ENCODE peak calls at places on chromosome 5, in nine cellular contexts. Z is OCI-LY7, E is SK-N-SH, S is PC-3, T is HCT116, M is neural progenitor cell, P is GM23338, R is MM.1S, F is hepatocyte. G is an unnamed sample.
A peak's percentile ranks its signal among the peaks of the same experiment; 100 is the strongest.

GRCh38 chr5:109962882-109963603 is 273.3 kb downstream of the MAN2A1 start:
- DNase-seq in P (no peak), M (no peak), S (no peak), Z (no peak), F (no peak), E (no peak), T (no peak), R (peak; percentile 45), G (no peak)

GRCh38 chr5:36904677-36905076 is 28.1 kb downstream of the NIPBL start:
- DNase-seq in M (no peak), S (no peak), P (no peak), R (no peak), Z (no peak), E (no peak), T (no peak), F (no peak), G (no peak)

GRCh38 chr5:139108056-139108811 is 89.9 kb downstream of the SIL1 start:
- DNase-seq in P (no peak), S (no peak), T (no peak), M (peak; percentile 29), R (no peak), E (no peak), Z (no peak), F (no peak), G (peak; percentile 34)

GRCh38 chr5:124343451-124343867 is 403.0 kb downstream of the ZNF608 start:
- DNase-seq in R (no peak), Z (no peak), F (peak; percentile 12), E (no peak), T (no peak), M (no peak), P (no peak), S (peak; percentile 32), G (peak; percentile 69)

GRCh38 chr5:100643473-100643872 is 108.3 kb downstream of the FAM174A start:
- DNase-seq in S (peak; percentile 36), F (no peak), P (no peak), E (no peak), M (peak; percentile 60), R (no peak), Z (no peak), T (no peak), G (peak; percentile 20)

GRCh38 chr5:147509710-147510651 is at the start of gene DPYSL3:
- DNase-seq in Z (no peak), F (peak; percentile 87), T (peak; percentile 15), E (peak; percentile 84), M (peak; percentile 93), P (peak; percentile 90), S (peak; percentile 61), R (no peak), G (peak; percentile 91)

GRCh38 chr5:158812381-158812780 is 287.3 kb downstream of the EBF1 start:
- DNase-seq in P (peak; percentile 44), M (no peak), E (no peak), Z (peak; percentile 99), S (no peak), T (no peak), F (no peak), R (no peak), G (no peak)

GRCh38 chr5:128208436-128208835 is 124.9 kb downstream of the SLC12A2 start:
- DNase-seq in Z (no peak), P (no peak), R (no peak), E (no peak), F (no peak), M (no peak), T (no peak), S (no peak), G (no peak)

GRCh38 chr5:98349251-98349989 is 424.0 kb upstream of the RGMB start:
- DNase-seq in F (no peak), R (peak; percentile 20), S (peak; percentile 94), Z (peak; percentile 1), T (peak; percentile 8), M (peak; percentile 22), E (no peak), P (peak; percentile 74), G (peak; percentile 90)

GRCh38 chr5:15510816-15511215 is 10.8 kb downstream of the FBXL7 start:
- DNase-seq in F (no peak), P (no peak), Z (no peak), S (peak; percentile 12), M (no peak), E (no peak), T (no peak), R (no peak), G (peak; percentile 54)

GRCh38 chr5:158770506-158770905 is 329.2 kb downstream of the EBF1 start:
- DNase-seq in S (peak; percentile 23), T (peak; percentile 6), P (peak; percentile 78), E (no peak), F (peak; percentile 22), M (peak; percentile 51), R (no peak), Z (peak; percentile 65), G (peak; percentile 62)

GRCh38 chr5:146461319-146461718 is 14.2 kb downstream of the TCERG1 start:
- DNase-seq in P (no peak), T (no peak), M (no peak), Z (no peak), E (no peak), R (no peak), S (peak; percentile 49), F (no peak), G (peak; percentile 36)

GRCh38 chr5:33513786-33514185 is 73.0 kb downstream of the TARS1 start:
- DNase-seq in P (no peak), S (no peak), T (no peak), E (no peak), R (no peak), M (no peak), Z (no peak), F (no peak), G (peak; percentile 67)

GRCh38 chr5:172559004-172559932 is 81.8 kb upstream of the NEURL1B start:
- DNase-seq in Z (no peak), T (peak; percentile 6), F (peak; percentile 38), M (no peak), R (no peak), P (no peak), S (peak; percentile 80), E (no peak), G (peak; percentile 90)

GRCh38 chr5:109100971-109101370 is 308.8 kb downstream of the PJA2 start:
- DNase-seq in T (no peak), S (no peak), P (no peak), M (no peak), Z (no peak), F (no peak), R (no peak), E (no peak), G (no peak)

GRCh38 chr5:174187481-174187880 is 142.0 kb downstream of the NSG2 start:
- DNase-seq in E (no peak), P (no peak), R (no peak), M (no peak), Z (no peak), T (no peak), F (no peak), S (no peak), G (no peak)

GRCh38 chr5:56299212-56299611 is 66.1 kb upstream of the ANKRD55 start:
- DNase-seq in M (no peak), E (no peak), S (no peak), F (no peak), R (no peak), P (no peak), Z (no peak), T (no peak), G (no peak)

GRCh38 chr5:175582697-175583096 is 75.2 kb upstream of the HRH2 start:
- DNase-seq in E (no peak), M (no peak), P (no peak), S (no peak), Z (no peak), T (no peak), R (no peak), F (no peak), G (no peak)

GRCh38 chr5:113278976-113279375 is 155.8 kb downstream of the TSSK1B start:
- DNase-seq in E (no peak), S (no peak), M (no peak), R (no peak), F (no peak), T (no peak), P (no peak), Z (no peak), G (peak; percentile 55)

DNA sequence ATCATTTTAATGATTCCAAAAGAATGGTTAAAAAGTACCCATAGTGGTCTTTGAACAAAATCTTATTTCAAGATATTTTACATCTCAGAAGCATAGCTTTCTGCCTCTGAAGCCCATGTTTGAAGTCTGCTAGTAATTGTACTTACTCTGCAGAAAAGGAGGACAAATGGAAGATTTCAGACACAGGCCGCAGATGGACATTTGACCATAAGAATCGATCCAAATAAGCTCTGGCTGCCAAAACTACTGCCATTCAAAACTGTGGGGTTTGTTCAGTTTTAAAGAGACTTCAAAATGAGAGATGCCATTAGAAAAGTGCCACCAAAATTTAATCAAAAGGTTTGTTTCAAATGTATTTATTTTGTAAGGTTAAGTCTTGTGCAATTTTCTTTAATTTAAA is 306.7 kb downstream of the DTWD2 start:
- DNase-seq in E (no peak), F (no peak), Z (no peak), T (no peak), M (no peak), S (no peak), P (no peak), R (no peak), G (no peak)
- TF ChIP-seq EZH2phosphoT487 in E (no peak), F (no peak), Z (no peak), T (no peak), M (no peak), S (no peak), P (no peak), R (no peak), G (no peak)

GRCh38 chr5:78689893-78690592 is 41.5 kb upstream of the LHFPL2 start:
- DNase-seq in S (no peak), Z (no peak), P (no peak), T (no peak), F (no peak), R (no peak), M (peak; percentile 32), E (no peak), G (no peak)
- H2AFZ ChIP-seq in S (no peak overlapping the region), Z (no peak overlapping the region), P (peak overlapping the region; percentile 57), T (no peak overlapping the region), F (no peak overlapping the region), R (no peak overlapping the region), M (peak overlapping the region; percentile 44), E (no peak overlapping the region), G (no peak overlapping the region)

GRCh38 chr5:66710557-66710956 is 114.4 kb downstream of the MAST4 start:
- DNase-seq in S (no peak), R (no peak), F (no peak), Z (no peak), T (no peak), P (no peak), E (no peak), M (no peak), G (peak; percentile 68)
- TF ChIP-seq EZH2phosphoT487 in S (no peak), R (no peak), F (no peak), Z (no peak), T (no peak), P (no peak), E (no peak), M (no peak), G (no peak)

DNA sequence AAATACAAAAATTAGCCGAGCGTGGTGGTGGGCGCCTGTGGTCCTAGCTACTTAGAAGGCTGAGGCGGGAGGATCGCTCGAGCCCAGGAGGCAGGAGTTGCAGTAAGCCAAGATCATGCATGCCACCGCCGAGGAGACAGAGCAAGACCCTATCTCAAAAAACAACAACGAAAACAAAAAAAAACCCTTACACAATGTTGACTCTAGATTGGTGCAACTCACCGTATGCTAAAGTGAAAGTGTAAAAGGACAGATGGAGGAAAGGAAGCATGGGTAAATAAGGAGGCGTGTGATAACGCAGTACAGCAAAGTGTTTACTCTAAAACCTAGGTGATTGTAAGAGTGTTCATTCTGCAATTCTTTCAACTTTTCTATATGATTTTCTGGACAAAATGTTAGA is 15.9 kb upstream of the RUFY1 start:
- DNase-seq in S (no peak), M (no peak), F (no peak), T (no peak), E (no peak), R (no peak), P (no peak), Z (no peak), G (no peak)
- H2AFZ ChIP-seq in S (no peak overlapping the region), M (no peak overlapping the region), F (no peak overlapping the region), T (no peak overlapping the region), E (no peak overlapping the region), R (no peak overlapping the region), P (no peak overlapping the region), Z (no peak overlapping the region), G (no peak overlapping the region)